ENCODE peak calls at places on chromosomes 3 and 15, in five cellular contexts. One of them, this sample, is unnamed.
A peak's percentile ranks its signal among the peaks of the same experiment; 100 is the strongest.

GRCh38 chr3:63960048-63960711 is 48.0 kb upstream of the SCAANT1 start:
- DNase-seq in neuronal stem cell: no peak
- DNase-seq in H9: no peak
- DNase-seq in H1: no peak
- DNase-seq in IMR-90: peak; percentile 84
- DNase-seq in this sample: peak; percentile 81

GRCh38 chr3:71987089-71987735 is 202.3 kb upstream of the PROK2 start:
- DNase-seq in neuronal stem cell: no peak
- DNase-seq in H9: peak; percentile 55
- DNase-seq in H1: no peak
- DNase-seq in IMR-90: peak; percentile 11
- DNase-seq in this sample: peak; percentile 40

GRCh38 chr3:48120223-48120622 is 68.0 kb downstream of the CDC25A start:
- DNase-seq in neuronal stem cell: no peak
- DNase-seq in H9: no peak
- DNase-seq in IMR-90: no peak
- DNase-seq in H1: no peak
- DNase-seq in this sample: no peak

GRCh38 chr15:54803139-54803808 is 393.5 kb downstream of the RSL24D1 start:
- DNase-seq in IMR-90: peak; percentile 0
- DNase-seq in H9: no peak
- DNase-seq in H1: no peak
- DNase-seq in neuronal stem cell: no peak
- DNase-seq in this sample: no peak

GRCh38 chr3:50371133-50371670 is 11.9 kb upstream of the TMEM115 start:
- DNase-seq in IMR-90: peak; percentile 32
- DNase-seq in H9: no peak
- DNase-seq in H1: no peak
- DNase-seq in neuronal stem cell: no peak
- DNase-seq in this sample: no peak

GRCh38 chr3:56547486-56547885 is 9.5 kb upstream of the CCDC66 start:
- DNase-seq in neuronal stem cell: no peak
- DNase-seq in H1: no peak
- DNase-seq in IMR-90: no peak
- DNase-seq in H9: no peak
- DNase-seq in this sample: no peak

GRCh38 chr3:80769683-80770082 is 991.8 kb downstream of the GBE1 start:
- DNase-seq in IMR-90: no peak
- DNase-seq in H9: no peak
- DNase-seq in neuronal stem cell: no peak
- DNase-seq in H1: no peak
- DNase-seq in this sample: no peak

GRCh38 chr15:83108266-83109219 is 1.1 kb downstream of the TM6SF1 start:
- DNase-seq in IMR-90: peak; percentile 52
- DNase-seq in H9: no peak
- DNase-seq in neuronal stem cell: no peak
- DNase-seq in H1: no peak
- DNase-seq in this sample: peak; percentile 55

GRCh38 chr3:139811331-139811730 is 123.7 kb upstream of the CLSTN2 start:
- DNase-seq in H1: no peak
- DNase-seq in H9: no peak
- DNase-seq in neuronal stem cell: no peak
- DNase-seq in IMR-90: no peak
- DNase-seq in this sample: peak; percentile 62

GRCh38 chr3:50147016-50147415 is 8.1 kb upstream of the SEMA3F start:
- DNase-seq in H9: no peak
- DNase-seq in IMR-90: no peak
- DNase-seq in H1: no peak
- DNase-seq in neuronal stem cell: no peak
- DNase-seq in this sample: no peak

GRCh38 chr3:142943870-142944269 is 19.6 kb downstream of the PAQR9 start:
- DNase-seq in IMR-90: no peak
- DNase-seq in neuronal stem cell: no peak
- DNase-seq in H9: no peak
- DNase-seq in H1: no peak
- DNase-seq in this sample: no peak

GRCh38 chr3:194974468-194975135 is 288.9 kb downstream of the FAM43A start:
- DNase-seq in IMR-90: no peak
- DNase-seq in H9: no peak
- DNase-seq in neuronal stem cell: no peak
- DNase-seq in H1: peak; percentile 23
- DNase-seq in this sample: no peak

GRCh38 chr3:165346503-165346902 is 150.3 kb upstream of the SLITRK3 start:
- DNase-seq in IMR-90: no peak
- DNase-seq in H1: no peak
- DNase-seq in H9: no peak
- DNase-seq in neuronal stem cell: no peak
- DNase-seq in this sample: no peak

GRCh38 chr3:161197855-161198836 is 23.0 kb upstream of the NMD3 start:
- DNase-seq in IMR-90: no peak
- DNase-seq in neuronal stem cell: no peak
- DNase-seq in H9: no peak
- DNase-seq in H1: no peak
- DNase-seq in this sample: no peak

GRCh38 chr3:111892070-111892469 is 33.0 kb downstream of the PHLDB2 start:
- DNase-seq in neuronal stem cell: no peak
- DNase-seq in H1: no peak
- DNase-seq in H9: no peak
- DNase-seq in IMR-90: no peak
- DNase-seq in this sample: no peak

GRCh38 chr15:37131639-37132038 is 31.3 kb upstream of the MEIS2 start:
- DNase-seq in IMR-90: no peak
- DNase-seq in H1: no peak
- DNase-seq in neuronal stem cell: no peak
- DNase-seq in H9: no peak
- DNase-seq in this sample: peak; percentile 66
- H2BK15ac ChIP-seq in IMR-90: no peak overlapping the region
- H2BK15ac ChIP-seq in H1: no peak overlapping the region
- H2BK15ac ChIP-seq in neuronal stem cell: no peak overlapping the region
- H2BK15ac ChIP-seq in H9: no peak overlapping the region
- H2BK15ac ChIP-seq in this sample: no peak overlapping the region

DNA sequence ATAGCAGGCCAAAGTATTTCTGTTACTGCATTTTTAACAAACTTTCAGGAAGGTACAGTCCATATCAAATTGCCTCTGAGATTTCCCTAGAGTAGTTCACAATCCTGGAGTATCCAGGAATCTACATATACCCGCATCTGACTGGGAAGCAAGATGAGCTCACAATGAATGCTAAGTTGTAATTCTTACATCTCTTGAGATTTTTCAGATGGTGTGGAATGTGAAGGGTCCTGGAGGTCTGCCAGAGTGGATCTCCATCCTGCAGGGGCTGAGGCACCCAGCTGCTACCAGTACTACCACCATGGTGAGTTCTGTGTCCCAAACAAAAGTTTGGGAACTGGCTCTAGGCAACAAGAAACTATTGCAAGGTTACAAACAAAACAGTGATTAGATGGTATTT is 156.7 kb upstream of the CCDC54 start:
- DNase-seq in H9: no peak
- DNase-seq in neuronal stem cell: no peak
- DNase-seq in IMR-90: no peak
- DNase-seq in H1: no peak
- DNase-seq in this sample: peak; percentile 50
- H4K91ac ChIP-seq in H9: no peak overlapping the region
- H4K91ac ChIP-seq in neuronal stem cell: no peak overlapping the region
- H4K91ac ChIP-seq in IMR-90: peak overlapping the region; percentile 32
- H4K91ac ChIP-seq in H1: no peak overlapping the region
- H4K91ac ChIP-seq in this sample: no peak overlapping the region

GRCh38 chr15:75832114-75832513 is 11.1 kb upstream of the UBE2Q2 start:
- DNase-seq in H1: no peak
- DNase-seq in IMR-90: no peak
- DNase-seq in H9: no peak
- DNase-seq in neuronal stem cell: no peak
- DNase-seq in this sample: no peak

GRCh38 chr15:75834011-75834410 is 9.2 kb upstream of the UBE2Q2 start:
- DNase-seq in IMR-90: no peak
- DNase-seq in neuronal stem cell: no peak
- DNase-seq in H1: no peak
- DNase-seq in H9: no peak
- DNase-seq in this sample: no peak

GRCh38 chr15:75836953-75837321 is 6.3 kb upstream of the UBE2Q2 start:
- DNase-seq in neuronal stem cell: no peak
- DNase-seq in H9: no peak
- DNase-seq in IMR-90: peak; percentile 84
- DNase-seq in H1: no peak
- DNase-seq in this sample: peak; percentile 80

GRCh38 chr15:75840659-75841058 is 2.6 kb upstream of the UBE2Q2 start:
- DNase-seq in neuronal stem cell: no peak
- DNase-seq in IMR-90: peak; percentile 75
- DNase-seq in H9: no peak
- DNase-seq in H1: no peak
- DNase-seq in this sample: peak; percentile 70

DNA sequence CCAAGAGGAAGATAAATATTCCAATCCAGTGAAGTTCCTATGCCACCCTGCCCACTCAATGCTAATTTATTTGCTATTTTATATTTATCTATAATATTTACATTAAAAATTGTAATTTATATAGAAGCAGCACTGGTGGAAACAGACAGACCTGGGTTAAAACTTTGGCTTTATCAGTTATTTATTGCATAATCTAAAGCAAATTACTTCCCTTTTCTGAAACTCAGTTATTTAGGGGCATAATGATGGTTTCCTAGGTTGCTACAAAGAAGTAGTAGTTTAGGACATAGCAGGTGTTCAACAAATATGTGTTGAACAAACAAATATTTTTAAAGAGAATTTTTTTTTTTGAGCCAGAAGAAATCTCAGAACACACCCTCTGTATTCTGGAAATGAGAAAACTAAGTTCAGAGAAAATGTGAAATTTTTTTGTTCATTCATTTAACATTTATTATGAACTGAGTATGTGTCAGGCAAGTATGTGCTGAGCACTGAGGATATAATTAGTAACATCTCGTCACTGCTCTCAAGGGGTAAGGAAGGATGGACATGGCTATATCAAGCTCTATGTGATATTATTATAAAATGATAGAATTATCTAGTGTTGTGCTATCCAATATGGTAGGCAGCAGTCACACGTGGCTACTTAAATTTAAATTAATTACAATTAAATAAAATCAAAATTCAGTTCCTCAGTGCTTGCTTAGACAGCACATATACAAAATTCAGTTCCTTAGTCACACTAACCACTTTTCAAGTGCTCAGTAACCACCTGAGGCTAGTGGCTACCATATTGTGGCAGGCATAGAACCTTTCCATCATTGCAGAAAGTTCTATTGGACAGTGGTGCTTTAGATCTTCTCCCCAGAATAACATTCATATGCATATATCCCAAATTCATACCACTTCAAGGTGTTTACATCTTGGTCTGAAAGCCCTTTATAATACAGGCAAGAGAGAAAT is 7.0 kb upstream of the UBE2Q2 start:
- DNase-seq in IMR-90: no peak
- DNase-seq in H9: no peak
- DNase-seq in neuronal stem cell: no peak
- DNase-seq in H1: no peak
- DNase-seq in this sample: peak; percentile 26
- H3K9ac ChIP-seq in IMR-90: no peak overlapping the region
- H3K9ac ChIP-seq in H9: no peak overlapping the region
- H3K9ac ChIP-seq in neuronal stem cell: no peak overlapping the region
- H3K9ac ChIP-seq in H1: no peak overlapping the region
- H3K9ac ChIP-seq in this sample: peak overlapping the region; percentile 18

GRCh38 chr3:128329491-128330300 is 137.0 kb downstream of the DNAJB8 start:
- DNase-seq in H9: peak; percentile 3
- DNase-seq in neuronal stem cell: no peak
- DNase-seq in IMR-90: no peak
- DNase-seq in H1: no peak
- DNase-seq in this sample: no peak
- H2BK15ac ChIP-seq in H9: no peak overlapping the region
- H2BK15ac ChIP-seq in neuronal stem cell: no peak overlapping the region
- H2BK15ac ChIP-seq in IMR-90: no peak overlapping the region
- H2BK15ac ChIP-seq in H1: no peak overlapping the region
- H2BK15ac ChIP-seq in this sample: no peak overlapping the region